ENCODE peak calls at places on chromosomes 4 and X, in five cellular contexts. C is K562, X is HCT116, M is HepG2, V is H1. D is an unnamed sample.

GRCh38 chr4:17616283-17616682 is 1.8 kb downstream of the MED28 start:
- DNase-seq in C (no peak), V (no peak), M (no peak), X (no peak), D (no peak)

GRCh38 chr4:109872065-109872464 is 24.2 kb downstream of the LRIT3 start:
- DNase-seq in X (no peak), M (no peak), C (no peak), V (no peak), D (no peak)

GRCh38 chr4:26141916-26142638 is 178.7 kb upstream of the RBPJ start:
- DNase-seq in V (no peak), X (no peak), C (no peak), M (no peak), D (no peak)

GRCh38 chr4:139144161-139144859 is 32.7 kb downstream of the ELF2 start:
- DNase-seq in X (no peak), C (no peak), V (no peak), M (no peak), D (no peak)

GRCh38 chrX:46325312-46325877 is 219.8 kb downstream of the ZNF674 start:
- DNase-seq in V (no peak), C (no peak), X (peak), M (peak), D (no peak)

GRCh38 chrX:78708830-78709229 is 38.7 kb upstream of the LPAR4 start:
- DNase-seq in C (no peak), X (no peak), M (no peak), V (no peak), D (no peak)

GRCh38 chr4:122739174-122739573 is 6.7 kb downstream of the BBS12 start:
- DNase-seq in X (no peak), C (no peak), M (no peak), V (no peak), D (no peak)

GRCh38 chr4:158016511-158016910 is 156.3 kb downstream of the GASK1B start:
- DNase-seq in V (no peak), M (no peak), C (no peak), X (no peak), D (no peak)

GRCh38 chr4:164701665-164702064 is 52.3 kb upstream of the SMIM31 start:
- DNase-seq in C (no peak), V (no peak), M (no peak), X (no peak), D (peak)

GRCh38 chr4:127446309-127446708 is 186.4 kb upstream of the INTU start:
- DNase-seq in X (no peak), M (no peak), V (no peak), C (no peak), D (no peak)

GRCh38 chr4:118307619-118308018 is 45.2 kb downstream of the PRSS12 start:
- DNase-seq in C (no peak), X (no peak), V (no peak), M (no peak), D (no peak)

GRCh38 chrX:9997524-9997923 is 30.4 kb downstream of the CLDN34 start:
- DNase-seq in V (no peak), M (no peak), C (no peak), X (no peak), D (peak)

GRCh38 chrX:109943740-109944092 is 59.2 kb upstream of the TMEM164 start:
- DNase-seq in C (no peak), M (no peak), V (no peak), X (no peak), D (no peak)

GRCh38 chrX:118872102-118872566 is 48.5 kb downstream of the ZCCHC12 start:
- DNase-seq in C (no peak), M (no peak), X (no peak), V (no peak), D (no peak)

GRCh38 chrX:146921204-146921603 is 106.7 kb upstream of the CXorf51A start:
- DNase-seq in V (no peak), M (no peak), X (no peak), C (no peak), D (no peak)

GRCh38 chr4:159105761-159106243 is 2.9 kb downstream of the RAPGEF2 start:
- DNase-seq in C (peak), M (peak), X (no peak), V (no peak), D (peak)

GRCh38 chr4:2399216-2399615 is 19.2 kb downstream of the ZFYVE28 start:
- DNase-seq in C (no peak), X (no peak), M (no peak), V (no peak), D (no peak)

GRCh38 chr4:112213091-112213490 is 18.5 kb upstream of the AP1AR start:
- DNase-seq in C (no peak), V (no peak), M (peak), X (no peak), D (no peak)

GRCh38 chr4:53596901-53597300 is 5.6 kb upstream of the LNX1 start:
- DNase-seq in C (no peak), V (no peak), X (no peak), M (no peak), D (no peak)

GRCh38 chr4:86050516-86050915 is 309.3 kb downstream of the MAPK10 start:
- DNase-seq in V (no peak), M (no peak), X (no peak), C (no peak), D (no peak)

GRCh38 chr4:175419120-175419774 is 392.8 kb downstream of the GPM6A start:
- DNase-seq in X (peak), C (no peak), V (no peak), M (peak), D (no peak)

GRCh38 chr4:78129383-78130108 is 72.4 kb downstream of the FRAS1 start:
- DNase-seq in M (no peak), V (no peak), X (no peak), C (no peak), D (no peak)

GRCh38 chr4:134072137-134072536 is 129.5 kb downstream of the PABPC4L start:
- DNase-seq in X (no peak), C (no peak), V (no peak), M (no peak), D (no peak)

GRCh38 chr4:110198472-110199419 is at the start of gene ELOVL6:
- DNase-seq in M (peak), C (peak), V (peak), X (peak), D (peak)

GRCh38 chr4:45662996-45663395 is 460.9 kb downstream of the GABRG1 start:
- DNase-seq in V (no peak), M (no peak), C (no peak), X (no peak), D (no peak)

GRCh38 chrX:43707812-43708548 is 51.9 kb downstream of the MAOA start:
- DNase-seq in C (no peak), M (no peak), V (no peak), X (no peak), D (no peak)

GRCh38 chr4:109816894-109817293 is 1.3 kb downstream of the GAR1 start:
- DNase-seq in V (no peak), X (no peak), C (no peak), M (no peak), D (no peak)

GRCh38 chr4:64807821-64808220 is 398.6 kb upstream of the TECRL start:
- DNase-seq in X (no peak), M (no peak), C (no peak), V (no peak), D (no peak)

GRCh38 chrX:17774053-17774452 is 36.8 kb downstream of the SCML1 start:
- DNase-seq in V (no peak), C (no peak), X (no peak), M (no peak), D (no peak)

GRCh38 chrX:17768997-17769396 is 31.7 kb downstream of the SCML1 start:
- DNase-seq in C (no peak), M (no peak), X (no peak), V (no peak), D (no peak)

GRCh38 chrX:17769701-17770269 is 32.5 kb downstream of the SCML1 start:
- DNase-seq in V (no peak), C (no peak), X (no peak), M (no peak), D (no peak)

GRCh38 chrX:17778984-17779383 is 41.7 kb downstream of the SCML1 start:
- DNase-seq in M (no peak), C (no peak), X (no peak), V (no peak), D (no peak)

GRCh38 chrX:17773221-17773876 is 36.1 kb downstream of the SCML1 start:
- DNase-seq in X (no peak), V (no peak), M (no peak), C (no peak), D (no peak)
- TF ChIP-seq SP1 in X (no peak), V (no peak), M (no peak), C (no peak), D (no peak)

GRCh38 chr4:145179201-145179860 is 1.1 kb downstream of the OTUD4 start:
- DNase-seq in M (peak), X (peak), C (peak), V (peak), D (peak)

GRCh38 chr4:145178740-145179139 is 1.6 kb downstream of the OTUD4 start:
- DNase-seq in V (no peak), M (no peak), X (no peak), C (peak), D (no peak)

GRCh38 chr4:145181091-145181501 is 707 bp upstream of the OTUD4 start:
- DNase-seq in C (no peak), M (no peak), X (no peak), V (no peak), D (no peak)

GRCh38 chr4:145182212-145182611 is 1.8 kb upstream of the OTUD4 start:
- DNase-seq in C (no peak), X (no peak), M (no peak), V (no peak), D (no peak)

DNA sequence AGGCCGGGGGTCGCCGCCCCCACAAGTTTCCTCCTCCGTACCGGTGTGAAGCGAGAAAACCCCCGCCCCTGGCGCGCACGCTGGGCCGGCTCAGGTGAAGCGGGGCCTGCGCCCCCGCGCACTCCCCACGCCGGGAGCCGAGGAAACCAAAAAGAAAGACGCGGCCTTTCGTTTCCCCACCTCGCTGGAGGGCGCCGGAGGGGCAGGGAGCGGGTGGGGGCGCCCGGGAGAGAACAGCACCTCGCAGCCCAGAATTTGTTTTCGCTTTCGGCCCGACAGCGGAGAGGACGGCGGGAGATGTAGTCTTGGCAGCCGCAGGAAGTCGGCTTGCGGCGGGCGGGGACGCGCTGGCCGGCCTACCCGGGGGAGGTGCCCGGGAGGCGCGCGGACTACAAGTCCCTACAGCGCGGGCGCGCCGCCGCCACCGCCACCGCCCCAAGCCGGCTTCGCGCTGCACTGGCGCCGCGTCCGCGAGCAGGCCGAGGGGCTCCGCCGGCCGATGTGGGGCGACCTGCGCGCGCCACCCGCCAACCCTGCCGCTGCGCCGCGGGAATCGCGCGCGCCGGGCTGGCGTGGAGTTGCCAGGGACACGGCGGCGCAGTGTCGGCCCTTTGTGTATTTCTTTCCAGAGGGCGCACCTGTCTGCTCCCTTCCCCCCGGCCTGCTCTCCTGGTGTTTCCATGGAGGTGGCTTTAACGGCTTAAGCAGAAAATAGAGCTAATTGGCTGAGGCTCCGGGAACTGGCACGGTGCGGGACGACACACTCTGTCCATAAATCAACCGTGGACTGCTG is at the start of gene OTUD4:
- DNase-seq in X (peak), M (peak), V (peak), C (peak), D (peak)
- TF ChIP-seq POLR2AphosphoS5 in X (peak), M (peak), V (peak), C (peak), D (peak)

GRCh38 chr4:114600672-114601071 is 2.1 kb downstream of the UGT8 start:
- DNase-seq in X (no peak), V (no peak), C (no peak), M (no peak), D (no peak)
- TF ChIP-seq ZNF274 in X (no peak), V (no peak), C (no peak), M (no peak), D (no peak)

DNA sequence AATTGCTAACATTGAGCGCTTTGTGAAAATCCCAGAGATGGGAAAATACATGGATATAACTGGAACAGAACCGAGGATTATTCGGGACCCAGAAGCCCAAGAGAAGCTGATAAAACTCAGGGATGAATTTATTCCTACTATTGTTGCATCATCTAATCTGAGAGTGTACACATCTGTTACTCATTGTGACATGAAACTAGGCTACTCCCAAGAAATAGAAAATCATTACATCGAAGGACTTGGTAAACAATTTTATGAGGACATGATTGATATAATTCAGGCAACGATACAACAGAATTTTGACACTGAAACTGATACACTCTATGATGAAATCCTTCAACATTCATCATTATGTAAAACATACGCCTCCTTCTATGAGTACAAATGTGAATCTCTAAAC is 194.3 kb downstream of the NWD2 start:
- DNase-seq in X (no peak), C (no peak), V (no peak), M (no peak), D (no peak)
- TF ChIP-seq SP1 in X (no peak), C (no peak), V (no peak), M (no peak), D (no peak)

D was measured in GM12878.